ENCODE peak calls at places on chromosomes 3 and 15, in six cellular contexts. N, R, O, U, E and J are unnamed samples.

GRCh38 chr3:116586285-116586944 is 123.2 kb upstream of the TUSC7 start:
- DNase-seq in N (no peak), R (no peak), O (peak), U (no peak), E (no peak), J (no peak)

GRCh38 chr3:105906834-105907233 is 38.0 kb upstream of the CBLB start:
- DNase-seq in N (peak), R (no peak), O (no peak), U (no peak), E (no peak), J (no peak)

GRCh38 chr3:79086514-79086913 is 681.3 kb downstream of the ROBO1 start:
- DNase-seq in N (peak), R (peak), O (peak), U (no peak), E (peak), J (no peak)

GRCh38 chr3:192467230-192468186 is 259.8 kb downstream of the FGF12 start:
- DNase-seq in N (peak), R (peak), O (peak), U (peak), E (no peak), J (no peak)

GRCh38 chr3:34808287-34808686 is 831.0 kb upstream of the ARPP21 start:
- DNase-seq in N (no peak), R (no peak), O (no peak), U (no peak), E (no peak), J (no peak)

GRCh38 chr15:62391565-62392262 is 226.6 kb upstream of the C2CD4B start:
- DNase-seq in N (peak), R (peak), O (peak), U (no peak), E (no peak), J (peak)

GRCh38 chr3:183554377-183554776 is 1.1 kb downstream of the KLHL6 start:
- DNase-seq in N (no peak), R (peak), O (no peak), U (no peak), E (no peak), J (no peak)

GRCh38 chr3:57081173-57081572 is 20.7 kb downstream of the SPATA12 start:
- DNase-seq in N (no peak), R (no peak), O (no peak), U (no peak), E (no peak), J (no peak)

GRCh38 chr3:66501483-66502266 is 853 bp upstream of the LRIG1 start:
- DNase-seq in N (no peak), R (no peak), O (no peak), U (no peak), E (no peak), J (no peak)

GRCh38 chr3:145134738-145135137 is 1026.2 kb downstream of the PLOD2 start:
- DNase-seq in N (no peak), R (no peak), O (no peak), U (no peak), E (no peak), J (no peak)

DNA sequence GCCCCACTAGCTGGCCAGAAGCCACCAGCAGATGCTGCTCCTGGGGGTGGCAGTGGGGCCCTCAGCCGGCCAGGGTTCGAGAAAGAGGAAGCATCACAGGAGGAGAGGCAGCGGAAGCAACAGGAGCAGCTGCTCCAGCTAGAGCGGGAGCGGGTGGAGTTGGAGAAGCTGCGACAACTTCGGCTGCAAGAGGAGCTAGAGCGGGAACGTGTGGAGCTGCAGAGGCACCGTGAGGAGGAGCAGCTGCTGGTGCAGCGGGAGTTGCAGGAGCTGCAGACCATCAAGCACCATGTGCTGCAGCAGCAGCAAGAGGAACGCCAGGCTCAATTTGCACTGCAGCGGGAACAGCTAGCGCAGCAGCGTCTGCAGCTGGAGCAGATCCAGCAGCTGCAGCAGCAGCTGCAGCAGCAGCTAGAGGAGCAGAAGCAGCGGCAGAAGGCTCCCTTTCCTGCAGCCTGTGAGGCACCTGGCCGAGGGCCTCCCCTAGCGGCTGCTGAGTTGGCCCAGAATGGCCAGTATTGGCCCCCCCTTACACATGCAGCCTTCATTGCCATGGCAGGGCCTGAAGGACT is 17.5 kb upstream of the APEH start:
- DNase-seq in N (no peak), R (no peak), O (no peak), U (no peak), E (no peak), J (no peak)
- TF ChIP-seq CTCF in N (peak), R (no peak), O (no peak), U (no peak), E (no peak), J (no peak)

GRCh38 chr3:195893916-195894315 is 14.4 kb downstream of the TNK2 start:
- DNase-seq in N (no peak), R (no peak), O (no peak), U (no peak), E (no peak), J (no peak)

GRCh38 chr3:195896361-195897080 is 11.8 kb downstream of the TNK2 start:
- DNase-seq in N (peak), R (no peak), O (no peak), U (no peak), E (no peak), J (no peak)

GRCh38 chr3:195893516-195893915 is 14.8 kb downstream of the TNK2 start:
- DNase-seq in N (no peak), R (no peak), O (no peak), U (no peak), E (no peak), J (no peak)

GRCh38 chr3:195895900-195896360 is 12.4 kb downstream of the TNK2 start:
- DNase-seq in N (no peak), R (peak), O (no peak), U (peak), E (no peak), J (peak)

GRCh38 chr3:195895078-195895899 is 13.1 kb downstream of the TNK2 start:
- DNase-seq in N (peak), R (peak), O (no peak), U (peak), E (no peak), J (peak)
- TF ChIP-seq CTCF in N (peak), R (peak), O (no peak), U (no peak), E (no peak), J (no peak)

DNA sequence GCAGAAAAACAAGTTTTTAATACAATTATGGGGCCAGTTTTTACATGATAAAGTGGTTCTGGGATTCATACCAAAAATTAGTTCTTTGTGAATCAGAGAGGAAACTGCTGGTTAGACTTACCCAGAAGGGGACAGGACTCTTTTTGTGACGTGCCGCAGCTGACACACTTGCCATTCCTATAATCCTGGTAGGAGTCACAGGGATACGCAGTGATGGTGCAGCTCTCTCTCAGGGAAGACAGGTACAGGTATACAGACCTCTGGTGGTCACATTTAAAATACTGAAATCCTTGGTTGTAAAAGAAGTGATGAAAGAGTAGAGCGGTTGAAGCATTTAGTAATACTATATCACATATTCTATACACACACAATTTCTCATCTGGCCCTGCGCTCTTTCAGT is 20.2 kb upstream of the TMEM41A start:
- DNase-seq in N (no peak), R (no peak), O (no peak), U (no peak), E (no peak), J (no peak)
- TF ChIP-seq CTCF in N (no peak), R (no peak), O (peak), U (no peak), E (no peak), J (no peak)

DNA sequence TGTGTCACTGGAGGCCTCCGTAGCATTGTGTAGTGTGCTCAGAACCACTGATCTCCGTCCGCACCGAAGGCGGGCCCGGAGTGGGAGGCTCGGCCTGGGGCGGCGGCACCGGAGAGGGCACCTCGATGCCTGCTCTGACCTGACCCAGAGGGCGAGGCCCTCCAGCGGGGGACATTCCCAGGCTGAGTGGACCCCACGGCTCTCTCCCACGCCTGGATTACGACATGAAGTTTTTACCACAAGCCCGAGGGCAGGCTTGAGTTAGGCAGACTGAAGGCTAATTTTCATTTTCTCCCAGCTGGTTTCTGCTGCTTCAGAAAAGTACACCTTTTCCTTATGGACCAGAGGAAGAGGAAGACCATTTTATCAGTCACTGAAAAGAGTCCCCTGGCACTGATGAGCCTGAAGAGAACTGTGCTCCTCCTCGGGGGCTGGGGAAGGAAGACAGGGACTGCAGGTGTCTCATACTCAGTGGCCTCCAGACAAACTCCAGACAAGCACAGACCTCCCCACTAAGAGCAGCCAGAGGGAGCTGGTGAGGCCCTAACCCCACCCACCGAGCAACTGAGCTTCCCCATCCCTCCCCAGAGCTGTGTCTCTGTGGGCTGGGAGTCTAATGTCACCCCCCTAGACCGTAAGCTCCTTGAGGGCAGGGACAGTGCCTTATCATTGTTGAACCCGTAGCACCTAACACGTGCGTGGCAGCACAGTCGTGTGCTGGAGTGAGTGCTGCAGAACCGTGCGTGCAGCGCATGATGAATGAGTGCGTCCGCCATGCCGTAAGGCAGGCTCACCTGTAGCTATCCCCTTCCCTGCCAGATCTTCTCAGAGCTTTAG is 74.5 kb upstream of the BLM start:
- DNase-seq in N (no peak), R (peak), O (no peak), U (no peak), E (no peak), J (no peak)
- TF ChIP-seq CTCF in N (no peak), R (no peak), O (peak), U (no peak), E (no peak), J (no peak)

GRCh38 chr3:29152379-29152778 is 128.5 kb upstream of the RBMS3 start:
- DNase-seq in N (no peak), R (no peak), O (peak), U (no peak), E (no peak), J (no peak)
- TF ChIP-seq CTCF in N (no peak), R (no peak), O (peak), U (no peak), E (no peak), J (no peak)

DNA sequence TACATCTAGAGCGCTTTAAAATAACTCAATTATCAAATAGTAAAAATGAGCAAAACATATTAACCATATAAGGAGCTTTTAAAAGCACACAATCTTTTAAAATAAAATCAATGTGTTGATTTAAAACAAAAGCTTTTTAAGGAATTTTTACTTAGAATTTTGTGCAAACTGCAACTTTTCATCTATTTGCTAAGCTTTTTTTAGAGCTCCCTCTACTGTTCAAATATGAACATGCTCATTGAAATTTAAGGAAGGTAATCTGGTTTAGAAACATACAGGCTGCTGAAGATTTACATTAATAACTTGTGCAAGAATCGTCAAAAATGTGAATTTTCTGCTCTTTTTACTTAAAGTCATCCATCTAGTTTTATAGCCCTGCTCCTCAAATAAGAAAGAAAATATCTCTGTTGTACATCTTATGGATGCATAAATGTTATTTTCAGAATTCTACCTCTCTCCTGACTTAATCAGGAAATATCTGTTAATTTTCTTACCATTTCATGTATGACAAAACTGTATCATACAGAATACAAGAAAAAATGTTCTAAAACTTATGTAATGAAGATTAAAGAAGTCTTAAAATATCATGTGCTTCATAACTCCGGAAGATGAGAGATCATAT is 469.4 kb upstream of the ROBO2 start:
- DNase-seq in N (no peak), R (peak), O (no peak), U (no peak), E (no peak), J (no peak)
- TF ChIP-seq CTCF in N (peak), R (peak), O (peak), U (no peak), E (peak), J (no peak)

DNA sequence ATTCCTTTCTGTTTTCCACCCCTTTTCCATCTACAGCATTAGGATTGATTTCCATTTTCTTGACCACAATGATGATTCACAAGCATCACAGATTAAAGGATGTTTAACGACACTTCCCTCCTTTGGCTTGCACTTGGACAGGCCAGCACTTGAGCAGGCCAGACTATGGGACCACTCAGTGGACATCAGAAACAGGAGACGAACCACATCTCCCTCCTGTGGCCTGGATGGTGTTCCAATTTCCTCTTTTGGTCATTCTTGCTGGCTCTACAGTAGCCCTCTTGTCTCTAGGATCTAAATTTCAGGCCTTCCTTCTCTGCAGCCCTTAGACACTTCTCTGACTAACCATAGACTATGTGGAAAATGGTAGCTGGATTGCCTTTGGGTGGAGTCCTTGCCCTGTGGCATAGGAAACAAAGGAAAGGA is 78.8 kb upstream of the BOC start:
- DNase-seq in N (peak), R (no peak), O (no peak), U (no peak), E (peak), J (no peak)
- TF ChIP-seq CTCF in N (peak), R (no peak), O (no peak), U (no peak), E (peak), J (no peak)